ENCODE peak calls at places on chromosomes 16 and 17, in seven cellular contexts. One of them, this sample, is unnamed.

GRCh38 chr16:65102326-65102725 is 19.5 kb downstream of the CDH11 start:
- DNase-seq in SK-N-SH: no peak
- DNase-seq in H1: no peak
- DNase-seq in GM12878: no peak
- DNase-seq in K562: no peak
- DNase-seq in HepG2: no peak
- DNase-seq in HCT116: no peak
- DNase-seq in this sample: no peak

GRCh38 chr16:75238132-75238852 is 13.1 kb downstream of the BCAR1 start:
- DNase-seq in SK-N-SH: peak; percentile 71
- DNase-seq in H1: no peak
- DNase-seq in GM12878: no peak
- DNase-seq in K562: no peak
- DNase-seq in HepG2: peak; percentile 89
- DNase-seq in HCT116: no peak
- DNase-seq in this sample: no peak

GRCh38 chr16:1305823-1306222 is 3.6 kb upstream of the UBE2I start:
- DNase-seq in SK-N-SH: no peak
- DNase-seq in H1: no peak
- DNase-seq in GM12878: no peak
- DNase-seq in K562: no peak
- DNase-seq in HepG2: no peak
- DNase-seq in HCT116: no peak
- DNase-seq in this sample: no peak

GRCh38 chr16:2288701-2289100 is 20.8 kb upstream of the RNPS1 start:
- DNase-seq in SK-N-SH: no peak
- DNase-seq in H1: no peak
- DNase-seq in GM12878: no peak
- DNase-seq in K562: no peak
- DNase-seq in HepG2: no peak
- DNase-seq in HCT116: no peak
- DNase-seq in this sample: no peak

GRCh38 chr16:13936596-13937081 is 16.7 kb downstream of the ERCC4 start:
- DNase-seq in SK-N-SH: no peak
- DNase-seq in H1: no peak
- DNase-seq in GM12878: no peak
- DNase-seq in K562: no peak
- DNase-seq in HepG2: peak; percentile 36
- DNase-seq in HCT116: no peak
- DNase-seq in this sample: no peak

GRCh38 chr16:77211880-77212735 is 12.9 kb downstream of the SYCE1L start:
- DNase-seq in SK-N-SH: peak; percentile 96
- DNase-seq in H1: peak; percentile 89
- DNase-seq in GM12878: no peak
- DNase-seq in K562: peak; percentile 88
- DNase-seq in HepG2: no peak
- DNase-seq in HCT116: no peak
- DNase-seq in this sample: no peak

GRCh38 chr17:31544186-31544585 is 152.7 kb downstream of the RAB11FIP4 start:
- DNase-seq in SK-N-SH: no peak
- DNase-seq in H1: no peak
- DNase-seq in GM12878: no peak
- DNase-seq in K562: no peak
- DNase-seq in HepG2: no peak
- DNase-seq in HCT116: no peak
- DNase-seq in this sample: no peak

GRCh38 chr17:58969156-58969555 is 137.5 kb downstream of the TRIM37 start:
- DNase-seq in SK-N-SH: peak; percentile 40
- DNase-seq in H1: no peak
- DNase-seq in GM12878: no peak
- DNase-seq in K562: no peak
- DNase-seq in HepG2: no peak
- DNase-seq in HCT116: no peak
- DNase-seq in this sample: no peak

GRCh38 chr17:14019186-14019956 is 49.9 kb upstream of the COX10 start:
- DNase-seq in SK-N-SH: no peak
- DNase-seq in H1: no peak
- DNase-seq in GM12878: no peak
- DNase-seq in K562: peak; percentile 9
- DNase-seq in HepG2: no peak
- DNase-seq in HCT116: no peak
- DNase-seq in this sample: no peak

GRCh38 chr17:40093580-40094201 is 6.7 kb downstream of the NR1D1 start:
- DNase-seq in SK-N-SH: no peak
- DNase-seq in H1: no peak
- DNase-seq in GM12878: no peak
- DNase-seq in K562: no peak
- DNase-seq in HepG2: no peak
- DNase-seq in HCT116: no peak
- DNase-seq in this sample: no peak

GRCh38 chr17:40094874-40095273 is 5.5 kb downstream of the NR1D1 start:
- DNase-seq in SK-N-SH: no peak
- DNase-seq in H1: no peak
- DNase-seq in GM12878: no peak
- DNase-seq in K562: no peak
- DNase-seq in HepG2: no peak
- DNase-seq in HCT116: no peak
- DNase-seq in this sample: no peak

GRCh38 chr17:40097087-40097486 is 3.3 kb downstream of the NR1D1 start:
- DNase-seq in SK-N-SH: no peak
- DNase-seq in H1: no peak
- DNase-seq in GM12878: no peak
- DNase-seq in K562: no peak
- DNase-seq in HepG2: no peak
- DNase-seq in HCT116: no peak
- DNase-seq in this sample: no peak

GRCh38 chr17:40095944-40096791 is 4.2 kb downstream of the NR1D1 start:
- DNase-seq in SK-N-SH: no peak
- DNase-seq in H1: no peak
- DNase-seq in GM12878: peak; percentile 99
- DNase-seq in K562: no peak
- DNase-seq in HepG2: no peak
- DNase-seq in HCT116: no peak
- DNase-seq in this sample: no peak

GRCh38 chr17:40095356-40095943 is 4.9 kb downstream of the NR1D1 start:
- DNase-seq in SK-N-SH: no peak
- DNase-seq in H1: no peak
- DNase-seq in GM12878: no peak
- DNase-seq in K562: no peak
- DNase-seq in HepG2: no peak
- DNase-seq in HCT116: no peak
- DNase-seq in this sample: no peak
- TF ChIP-seq JUND in SK-N-SH: no peak
- TF ChIP-seq JUND in H1: no peak
- TF ChIP-seq JUND in GM12878: no peak
- TF ChIP-seq JUND in K562: no peak
- TF ChIP-seq JUND in HepG2: no peak
- TF ChIP-seq JUND in HCT116: no peak
- TF ChIP-seq JUND in this sample: no peak

DNA sequence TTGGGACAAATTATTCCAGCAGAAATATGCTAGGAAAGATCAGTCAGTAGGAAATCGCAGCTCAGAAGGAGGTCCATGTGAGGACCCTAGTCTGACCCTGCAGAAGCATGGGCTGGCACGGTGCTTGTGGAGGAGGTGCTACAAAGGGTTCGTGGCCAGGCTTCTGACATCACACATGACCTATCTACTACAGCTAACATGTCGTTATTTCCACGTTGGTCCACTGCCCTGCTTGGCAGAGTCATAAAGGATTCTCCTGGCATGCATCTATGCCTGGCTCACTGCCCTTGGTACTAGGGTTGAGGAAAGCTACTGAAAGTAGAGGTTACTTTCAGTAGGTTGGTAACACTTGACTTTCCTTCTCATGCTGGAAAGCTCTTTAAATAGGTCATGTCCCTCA is 118.1 kb upstream of the SHISA6 start:
- DNase-seq in SK-N-SH: no peak
- DNase-seq in H1: no peak
- DNase-seq in GM12878: no peak
- DNase-seq in K562: no peak
- DNase-seq in HepG2: no peak
- DNase-seq in HCT116: no peak
- DNase-seq in this sample: no peak
- TF ChIP-seq JUND in SK-N-SH: no peak
- TF ChIP-seq JUND in H1: no peak
- TF ChIP-seq JUND in GM12878: no peak
- TF ChIP-seq JUND in K562: no peak
- TF ChIP-seq JUND in HepG2: no peak
- TF ChIP-seq JUND in HCT116: no peak
- TF ChIP-seq JUND in this sample: no peak

GRCh38 chr17:39069114-39069756 is 82.2 kb downstream of the PLXDC1 start:
- DNase-seq in SK-N-SH: peak; percentile 69
- DNase-seq in H1: no peak
- DNase-seq in GM12878: no peak
- DNase-seq in K562: no peak
- DNase-seq in HepG2: peak; percentile 46
- DNase-seq in HCT116: no peak
- DNase-seq in this sample: peak; percentile 84
- TF ChIP-seq JUND in SK-N-SH: no peak
- TF ChIP-seq JUND in H1: no peak
- TF ChIP-seq JUND in GM12878: no peak
- TF ChIP-seq JUND in K562: no peak
- TF ChIP-seq JUND in HepG2: no peak
- TF ChIP-seq JUND in HCT116: no peak
- TF ChIP-seq JUND in this sample: no peak

GRCh38 chr16:48421741-48422140 is 36.5 kb upstream of the SIAH1 start:
- DNase-seq in SK-N-SH: no peak
- DNase-seq in H1: no peak
- DNase-seq in GM12878: no peak
- DNase-seq in K562: no peak
- DNase-seq in HepG2: no peak
- DNase-seq in HCT116: no peak
- DNase-seq in this sample: no peak
- TF ChIP-seq JUND in SK-N-SH: no peak
- TF ChIP-seq JUND in H1: no peak
- TF ChIP-seq JUND in GM12878: no peak
- TF ChIP-seq JUND in K562: no peak
- TF ChIP-seq JUND in HepG2: no peak
- TF ChIP-seq JUND in HCT116: no peak
- TF ChIP-seq JUND in this sample: no peak

GRCh38 chr16:85311741-85312140 is 199.5 kb upstream of the CIBAR2 start:
- DNase-seq in SK-N-SH: no peak
- DNase-seq in H1: no peak
- DNase-seq in GM12878: no peak
- DNase-seq in K562: no peak
- DNase-seq in HepG2: no peak
- DNase-seq in HCT116: no peak
- DNase-seq in this sample: no peak

GRCh38 chr16:85310868-85311585 is 198.8 kb upstream of the CIBAR2 start:
- DNase-seq in SK-N-SH: no peak
- DNase-seq in H1: no peak
- DNase-seq in GM12878: no peak
- DNase-seq in K562: peak; percentile 66
- DNase-seq in HepG2: no peak
- DNase-seq in HCT116: no peak
- DNase-seq in this sample: no peak

GRCh38 chr16:85312642-85313540 is 200.6 kb upstream of the CIBAR2 start:
- DNase-seq in SK-N-SH: no peak
- DNase-seq in H1: peak; percentile 60
- DNase-seq in GM12878: no peak
- DNase-seq in K562: no peak
- DNase-seq in HepG2: no peak
- DNase-seq in HCT116: no peak
- DNase-seq in this sample: peak; percentile 92

GRCh38 chr16:85313541-85314208 is 201.4 kb upstream of the CIBAR2 start:
- DNase-seq in SK-N-SH: peak; percentile 61
- DNase-seq in H1: no peak
- DNase-seq in GM12878: no peak
- DNase-seq in K562: no peak
- DNase-seq in HepG2: no peak
- DNase-seq in HCT116: no peak
- DNase-seq in this sample: peak; percentile 79

GRCh38 chr16:85312174-85312573 is 199.9 kb upstream of the CIBAR2 start:
- DNase-seq in SK-N-SH: no peak
- DNase-seq in H1: no peak
- DNase-seq in GM12878: no peak
- DNase-seq in K562: no peak
- DNase-seq in HepG2: no peak
- DNase-seq in HCT116: no peak
- DNase-seq in this sample: no peak
- TF ChIP-seq JUND in SK-N-SH: no peak
- TF ChIP-seq JUND in H1: no peak
- TF ChIP-seq JUND in GM12878: no peak
- TF ChIP-seq JUND in K562: no peak
- TF ChIP-seq JUND in HepG2: no peak
- TF ChIP-seq JUND in HCT116: no peak
- TF ChIP-seq JUND in this sample: no peak

GRCh38 chr17:34135841-34136240 is 119.2 kb upstream of the CCL2 start:
- DNase-seq in SK-N-SH: no peak
- DNase-seq in H1: no peak
- DNase-seq in GM12878: no peak
- DNase-seq in K562: no peak
- DNase-seq in HepG2: no peak
- DNase-seq in HCT116: no peak
- DNase-seq in this sample: peak; percentile 20
- TF ChIP-seq JUND in SK-N-SH: no peak
- TF ChIP-seq JUND in H1: no peak
- TF ChIP-seq JUND in GM12878: no peak
- TF ChIP-seq JUND in K562: no peak
- TF ChIP-seq JUND in HepG2: no peak
- TF ChIP-seq JUND in HCT116: no peak
- TF ChIP-seq JUND in this sample: no peak

DNA sequence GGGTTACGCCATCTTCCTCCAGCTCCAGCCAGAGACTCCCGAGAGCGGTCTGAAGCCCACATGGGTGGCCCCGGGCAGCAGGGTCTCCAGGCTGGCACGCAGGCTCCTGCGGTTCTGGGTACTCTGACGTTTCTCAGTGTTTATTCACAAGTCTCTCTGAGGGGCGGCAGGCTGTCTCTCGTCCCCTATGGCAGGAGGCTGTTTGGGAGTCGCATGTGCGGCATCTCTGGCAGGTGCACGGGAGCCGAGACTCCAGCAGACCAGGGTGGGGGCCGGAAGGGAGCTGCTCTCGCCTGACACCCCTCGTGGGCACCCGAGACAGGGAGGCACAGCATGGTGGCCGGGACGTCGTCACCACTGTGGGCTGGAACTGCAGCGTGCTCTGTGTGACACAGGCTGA is 48.1 kb downstream of the ZNF778 start:
- DNase-seq in SK-N-SH: no peak
- DNase-seq in H1: no peak
- DNase-seq in GM12878: no peak
- DNase-seq in K562: no peak
- DNase-seq in HepG2: no peak
- DNase-seq in HCT116: no peak
- DNase-seq in this sample: no peak
- TF ChIP-seq JUND in SK-N-SH: no peak
- TF ChIP-seq JUND in H1: no peak
- TF ChIP-seq JUND in GM12878: no peak
- TF ChIP-seq JUND in K562: no peak
- TF ChIP-seq JUND in HepG2: no peak
- TF ChIP-seq JUND in HCT116: no peak
- TF ChIP-seq JUND in this sample: no peak

GRCh38 chr17:77914440-77915254 is 43.9 kb upstream of the TNRC6C start:
- DNase-seq in SK-N-SH: no peak
- DNase-seq in H1: no peak
- DNase-seq in GM12878: no peak
- DNase-seq in K562: no peak
- DNase-seq in HepG2: no peak
- DNase-seq in HCT116: peak; percentile 7
- DNase-seq in this sample: peak; percentile 67
- TF ChIP-seq JUND in SK-N-SH: no peak
- TF ChIP-seq JUND in H1: no peak
- TF ChIP-seq JUND in GM12878: no peak
- TF ChIP-seq JUND in K562: no peak
- TF ChIP-seq JUND in HepG2: no peak
- TF ChIP-seq JUND in HCT116: no peak
- TF ChIP-seq JUND in this sample: no peak